ENCODE peak calls at places on chromosomes 2 and 18, in five cellular contexts. T is posterior cingulate gyrus; D is tibial nerve; K is HL-60; B is stimulated activated CD4-positive, alpha-beta T cell treated with anti-CD3 and anti-CD28 coated beads, Interleukin-12 subunit alpha, Interleukin-12 subunit beta, amount 100 ng/mL, for 24 hours. N is an unnamed sample.

GRCh38 chr18:70705831-70706416 is 417.1 kb downstream of the SOCS6 start:
- DNase-seq in K (no peak), T (no peak), B (no peak), D (no peak), N (no peak)

GRCh38 chr2:98769784-98770183 is 38.9 kb upstream of the MGAT4A start:
- DNase-seq in K (no peak), B (no peak), T (no peak), D (no peak), N (no peak)

GRCh38 chr2:71804251-71804650 is 343.4 kb downstream of the CYP26B1 start:
- DNase-seq in D (no peak), B (no peak), K (no peak), T (no peak), N (no peak)

GRCh38 chr18:76405761-76406356 is 89.2 kb downstream of the ZNF516 start:
- DNase-seq in D (peak; percentile 48), K (peak; percentile 54), B (no peak), T (no peak), N (peak; percentile 11)

GRCh38 chr2:86284987-86285386 is 52.4 kb downstream of the REEP1 start:
- DNase-seq in K (no peak), T (no peak), D (no peak), B (no peak), N (no peak)

GRCh38 chr2:95389256-95390119 is 13.0 kb upstream of the FAHD2A start:
- DNase-seq in T (peak; percentile 93), B (peak; percentile 33), K (peak; percentile 36), D (peak; percentile 44), N (peak; percentile 15)

GRCh38 chr2:169276045-169276444 is 86.3 kb downstream of the LRP2 start:
- DNase-seq in T (no peak), B (no peak), K (no peak), D (no peak), N (no peak)

GRCh38 chr2:45723857-45724256 is 72.4 kb downstream of the PRKCE start:
- DNase-seq in K (no peak), B (no peak), D (no peak), T (no peak), N (no peak)

GRCh38 chr18:68121308-68121707 is 593.6 kb downstream of the TMX3 start:
- DNase-seq in K (no peak), B (no peak), D (no peak), T (no peak), N (no peak)